ENCODE peak calls at places on chromosomes 3 and 15, in seven cellular contexts. U, Z, H, J, V, N and S are unnamed samples. For H3K4me1, the result is how much of the 10 kb centered on the place peaks cover.

GRCh38 chr15:82127581-82127980 is 81.8 kb upstream of the MEX3B start:
- DNase-seq in V (no peak), J (no peak), H (no peak), U (no peak), N (no peak), Z (no peak), S (no peak)

GRCh38 chr15:63348392-63348791 is 33.3 kb downstream of the CA12 start:
- DNase-seq in V (no peak), H (peak), N (no peak), Z (peak), J (peak), U (peak), S (peak)

GRCh38 chr3:187968883-187969580 is 184.9 kb upstream of the LPP start:
- DNase-seq in U (no peak), Z (no peak), N (no peak), J (no peak), V (peak), H (no peak), S (no peak)

GRCh38 chr3:54123538-54124196 is 1.3 kb downstream of the CACNA2D3 start:
- DNase-seq in N (no peak), H (no peak), U (no peak), J (no peak), V (no peak), Z (no peak), S (no peak)

GRCh38 chr15:85407421-85408269 is 27.2 kb downstream of the AKAP13 start:
- DNase-seq in H (peak), N (no peak), Z (no peak), V (peak), U (no peak), J (no peak), S (peak)

GRCh38 chr15:56052389-56053045 is 59.1 kb upstream of the NEDD4 start:
- DNase-seq in N (peak), U (no peak), Z (no peak), J (no peak), H (no peak), V (peak), S (no peak)

GRCh38 chr3:50655009-50655830 is 19.5 kb upstream of the DOCK3 start:
- DNase-seq in Z (peak), J (peak), V (no peak), H (no peak), N (no peak), U (no peak), S (no peak)

GRCh38 chr3:128801779-128802369 is 75.9 kb downstream of the RAB7A start:
- DNase-seq in H (no peak), U (no peak), Z (peak), J (no peak), V (no peak), N (no peak), S (no peak)

GRCh38 chr15:45163508-45163856 is 24.3 kb downstream of the SHF start:
- DNase-seq in V (no peak), J (no peak), N (no peak), U (no peak), Z (no peak), H (no peak), S (no peak)

GRCh38 chr3:128364808-128365360 is 101.8 kb downstream of the DNAJB8 start:
- DNase-seq in J (no peak), N (no peak), V (no peak), H (no peak), U (no peak), Z (peak), S (no peak)

GRCh38 chr15:73697033-73697467 is 12.9 kb downstream of the CD276 start:
- DNase-seq in U (peak), J (peak), N (peak), V (no peak), H (peak), Z (peak), S (peak)

GRCh38 chr3:15892828-15893227 is 95.0 kb upstream of the ANKRD28 start:
- DNase-seq in H (no peak), V (no peak), U (no peak), N (no peak), J (no peak), Z (no peak), S (no peak)

GRCh38 chr15:66936115-66936863 is 129.1 kb upstream of the SMAD3 start:
- DNase-seq in Z (peak), V (no peak), U (peak), N (no peak), J (no peak), H (no peak), S (no peak)

GRCh38 chr15:74723754-74724334 is 1.5 kb downstream of the CYP1A1 start:
- DNase-seq in U (peak), Z (no peak), V (peak), H (peak), J (no peak), N (peak), S (no peak)

GRCh38 chr15:100111103-100112060 is 230.4 kb downstream of the ADAMTS17 start:
- DNase-seq in N (no peak), J (peak), H (peak), U (peak), V (peak), Z (peak), S (peak)

GRCh38 chr3:27528798-27529197 is 44.6 kb upstream of the SLC4A7 start:
- DNase-seq in Z (no peak), J (no peak), N (no peak), H (no peak), U (no peak), V (no peak), S (no peak)

GRCh38 chr15:74978503-74978902 is 16.9 kb upstream of the SCAMP5 start:
- DNase-seq in Z (no peak), N (no peak), J (no peak), U (no peak), V (no peak), H (no peak), S (no peak)

GRCh38 chr3:93991286-93992030 is 11.5 kb downstream of the ARL13B start:
- DNase-seq in U (no peak), H (no peak), J (no peak), N (no peak), Z (no peak), V (no peak), S (no peak)

GRCh38 chr3:5304789-5305680 is 117.5 kb downstream of the EDEM1 start:
- DNase-seq in U (peak), N (no peak), J (no peak), Z (no peak), V (peak), H (peak), S (peak)

GRCh38 chr15:62618432-62618831 is 424.1 kb upstream of the TPM1 start:
- DNase-seq in J (no peak), V (no peak), U (no peak), H (no peak), Z (no peak), N (no peak), S (no peak)

GRCh38 chr15:81184188-81184587 is 12.5 kb upstream of the IL16 start:
- DNase-seq in V (no peak), Z (peak), U (no peak), N (no peak), J (no peak), H (no peak), S (no peak)

GRCh38 chr15:64149424-64150235 is 1.9 kb upstream of the SNX22 start:
- DNase-seq in Z (no peak), J (no peak), N (no peak), H (peak), U (no peak), V (no peak), S (no peak)

GRCh38 chr15:65189102-65189740 is 4.1 kb upstream of the CLPX start:
- DNase-seq in Z (no peak), N (no peak), V (peak), H (peak), U (peak), J (no peak), S (no peak)

GRCh38 chr3:138356666-138357409 is 8.5 kb downstream of the MRAS start:
- DNase-seq in Z (no peak), V (no peak), N (no peak), J (no peak), U (no peak), H (no peak), S (no peak)

GRCh38 chr15:67469680-67470079 is 51.3 kb upstream of the C15orf61 start:
- DNase-seq in Z (no peak), H (no peak), J (no peak), U (no peak), N (no peak), V (no peak), S (no peak)

GRCh38 chr3:190003730-190004129 is 117.0 kb downstream of the P3H2 start:
- DNase-seq in V (no peak), U (no peak), Z (no peak), H (no peak), J (no peak), N (no peak), S (no peak)

GRCh38 chr3:182937293-182938051 is 42.9 kb downstream of the DCUN1D1 start:
- DNase-seq in N (no peak), U (no peak), H (no peak), V (no peak), J (no peak), Z (no peak), S (no peak)

GRCh38 chr3:24264748-24265158 is 229.9 kb downstream of the THRB start:
- DNase-seq in V (peak), J (no peak), Z (no peak), H (no peak), U (peak), N (no peak), S (no peak)

GRCh38 chr15:82046668-82047492 is 1.1 kb upstream of the MEX3B start:
- DNase-seq in J (peak), Z (peak), U (peak), N (peak), H (peak), V (peak), S (peak)

GRCh38 chr15:93068581-93069199 is 20.3 kb downstream of the RGMA start:
- DNase-seq in J (no peak), N (no peak), U (no peak), V (no peak), Z (peak), H (no peak), S (no peak)

GRCh38 chr15:93066834-93067648 is 22.0 kb downstream of the RGMA start:
- DNase-seq in J (no peak), V (no peak), H (no peak), N (no peak), U (no peak), Z (no peak), S (no peak)

GRCh38 chr15:93065641-93066045 is 23.4 kb downstream of the RGMA start:
- DNase-seq in V (no peak), J (no peak), Z (peak), H (no peak), U (no peak), N (no peak), S (no peak)

GRCh38 chr15:93066103-93066725 is 22.8 kb downstream of the RGMA start:
- DNase-seq in U (no peak), V (no peak), N (no peak), J (no peak), H (no peak), Z (peak), S (no peak)

DNA sequence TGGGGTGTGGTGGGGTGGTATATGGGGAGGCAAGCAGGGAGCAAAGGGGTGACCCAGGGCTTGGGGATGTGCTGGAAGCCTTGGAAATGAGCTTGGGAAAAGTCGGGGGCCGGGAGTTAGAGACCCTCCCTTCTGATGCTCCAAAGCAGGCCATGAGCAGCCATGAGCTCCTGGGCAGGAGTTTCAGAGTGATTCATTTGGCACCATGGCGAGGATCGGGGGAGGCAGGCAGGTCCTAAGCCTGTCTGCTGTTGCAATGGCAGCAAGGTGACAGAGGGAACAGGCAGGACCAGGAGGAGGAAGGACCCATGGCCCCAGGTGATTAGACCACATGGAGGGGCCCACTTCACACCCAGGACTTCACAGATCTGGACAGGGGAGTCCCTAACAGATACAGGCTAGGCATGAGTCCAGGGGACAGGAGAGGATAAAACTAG is 21.3 kb downstream of the RGMA start:
- DNase-seq in J (no peak), U (no peak), N (no peak), H (no peak), Z (peak), V (no peak), S (peak)
- H3K4me1 ChIP-seq in J (under half), U (under half), N (under half), H (under half), Z (half or more), V (under half), S (under half)

GRCh38 chr3:18500322-18500721 is 75.2 kb upstream of the SATB1 start:
- DNase-seq in V (no peak), J (no peak), H (no peak), N (no peak), Z (no peak), U (no peak), S (no peak)

GRCh38 chr3:18499256-18499655 is 74.1 kb upstream of the SATB1 start:
- DNase-seq in Z (no peak), H (no peak), U (no peak), J (no peak), V (no peak), N (peak), S (no peak)

GRCh38 chr3:18501679-18502343 is 76.7 kb upstream of the SATB1 start:
- DNase-seq in U (no peak), N (no peak), Z (no peak), J (no peak), H (no peak), V (no peak), S (no peak)

GRCh38 chr3:18507333-18507732 is 82.2 kb upstream of the SATB1 start:
- DNase-seq in N (no peak), J (no peak), U (no peak), V (no peak), H (no peak), Z (no peak), S (no peak)

DNA sequence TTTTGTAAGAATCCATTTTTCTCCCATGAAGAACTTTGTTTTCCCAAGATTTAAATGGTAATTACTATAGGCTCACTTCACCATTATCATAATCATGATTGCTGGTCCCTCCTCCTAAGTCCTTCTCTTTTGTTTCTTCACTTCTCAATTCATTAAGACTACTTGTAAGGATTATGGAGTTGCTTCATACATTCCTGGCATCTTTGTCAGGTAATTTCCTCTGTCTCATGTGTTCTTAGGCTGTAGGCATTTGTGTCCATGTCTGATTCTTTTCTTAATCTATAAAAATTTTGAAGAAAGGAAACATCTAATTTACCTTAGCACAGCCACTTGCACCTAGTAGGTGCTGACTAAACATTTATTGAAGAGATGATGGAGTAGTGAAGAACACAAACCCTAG is 79.9 kb upstream of the SATB1 start:
- DNase-seq in U (no peak), Z (no peak), J (no peak), V (no peak), H (no peak), N (no peak), S (no peak)
- H3K4me3 ChIP-seq in U (no peak), Z (no peak), J (no peak), V (no peak), H (no peak), N (no peak), S (no peak)

DNA sequence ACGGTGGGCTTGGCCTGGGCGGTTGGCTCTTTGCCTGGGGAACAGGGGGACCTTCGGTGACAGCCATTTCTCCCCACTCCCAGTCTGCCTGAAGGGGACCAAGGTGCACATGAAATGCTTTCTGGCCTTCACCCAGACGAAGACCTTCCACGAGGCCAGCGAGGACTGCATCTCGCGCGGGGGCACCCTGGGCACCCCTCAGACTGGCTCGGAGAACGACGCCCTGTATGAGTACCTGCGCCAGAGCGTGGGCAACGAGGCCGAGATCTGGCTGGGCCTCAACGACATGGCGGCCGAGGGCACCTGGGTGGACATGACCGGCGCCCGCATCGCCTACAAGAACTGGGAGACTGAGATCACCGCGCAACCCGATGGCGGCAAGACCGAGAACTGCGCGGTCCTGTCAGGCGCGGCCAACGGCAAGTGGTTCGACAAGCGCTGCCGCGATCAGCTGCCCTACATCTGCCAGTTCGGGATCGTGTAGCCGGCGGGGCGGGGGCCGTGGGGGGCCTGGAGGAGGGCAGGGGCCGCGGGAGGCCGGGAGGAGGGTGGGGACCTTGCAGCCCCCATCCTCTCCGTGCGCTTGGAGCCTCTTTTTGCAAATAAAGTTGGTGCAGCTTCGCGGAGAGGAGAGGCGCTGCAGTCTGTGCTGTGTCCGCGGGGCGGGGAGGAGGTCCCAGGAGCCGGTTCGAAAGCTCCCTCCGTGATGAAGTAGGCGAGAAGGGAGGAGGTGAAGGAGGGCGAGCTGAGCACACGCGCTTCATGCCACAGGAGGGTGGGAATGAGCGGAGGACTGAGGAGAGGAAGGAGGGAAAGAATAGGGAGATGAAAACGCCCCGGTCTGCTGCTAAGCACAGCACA is 9.6 kb downstream of the CLEC3B start:
- DNase-seq in J (peak), Z (peak), N (no peak), U (no peak), H (peak), V (no peak), S (no peak)
- H3K4me1 ChIP-seq in J (under half), Z (under half), N (under half), U (under half), H (under half), V (under half), S (under half)

GRCh38 chr3:120741320-120741719 is 996 bp downstream of the RABL3 start:
- DNase-seq in H (no peak), V (no peak), J (no peak), U (no peak), Z (no peak), N (no peak), S (no peak)
- H3K4me3 ChIP-seq in H (peak), V (peak), J (peak), U (peak), Z (peak), N (peak), S (peak)

DNA sequence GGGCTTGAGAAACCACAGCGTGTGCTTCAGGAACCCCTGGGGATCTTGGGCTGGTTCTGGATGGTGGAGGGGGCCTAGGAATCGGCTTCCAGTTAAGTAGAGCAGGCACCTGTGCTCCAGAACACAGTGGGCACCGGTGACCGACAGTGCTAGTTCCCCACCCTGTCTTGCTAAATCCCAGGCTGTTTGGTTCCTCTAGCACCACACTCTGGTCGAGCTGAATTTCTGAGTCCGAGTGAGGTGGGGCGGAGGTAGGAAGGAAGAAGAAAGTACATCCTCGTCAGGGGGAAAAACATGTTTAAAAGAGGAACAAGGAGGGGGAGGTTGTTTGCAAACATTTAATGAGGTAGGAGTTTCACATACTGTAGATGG is 29.1 kb downstream of the SLC6A6 start:
- DNase-seq in Z (no peak), U (no peak), N (no peak), J (no peak), V (no peak), H (no peak), S (no peak)
- H3K4me1 ChIP-seq in Z (half or more), U (under half), N (half or more), J (half or more), V (half or more), H (under half), S (under half)

DNA sequence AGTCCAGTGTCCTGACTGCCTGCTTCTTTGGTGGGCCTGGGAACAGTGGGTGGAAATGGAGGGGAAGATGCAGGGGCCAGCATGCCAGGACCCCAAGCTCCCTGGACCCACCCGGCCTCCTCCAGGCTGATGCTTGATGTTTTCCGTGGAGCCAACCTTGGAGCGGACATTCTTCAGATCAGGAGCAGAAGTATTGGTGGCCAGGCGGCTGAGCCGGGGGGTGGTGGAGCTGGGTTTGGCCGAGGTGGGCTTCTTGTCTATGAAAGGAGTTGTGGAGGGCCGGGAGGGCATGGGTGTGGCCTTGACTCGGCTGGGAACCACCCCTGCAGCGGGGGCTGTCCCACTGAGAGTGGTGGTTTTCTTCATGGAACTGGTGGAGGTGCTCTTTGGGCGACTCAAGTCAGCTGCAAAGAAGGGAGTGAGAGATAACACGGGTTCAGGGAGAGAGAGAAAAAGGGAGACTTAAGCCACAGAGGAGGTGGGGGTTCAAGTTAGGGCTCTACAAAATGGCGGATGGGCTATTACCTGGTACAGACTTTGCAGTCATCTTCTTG is 67.8 kb downstream of the DHX30 start:
- DNase-seq in J (no peak), V (no peak), H (no peak), U (no peak), N (no peak), Z (peak), S (no peak)
- H3K4me3 ChIP-seq in J (no peak), V (no peak), H (no peak), U (no peak), N (no peak), Z (no peak), S (no peak)

GRCh38 chr3:144380832-144381231 is 409.2 kb downstream of the DIPK2A start:
- DNase-seq in U (no peak), J (no peak), Z (no peak), V (no peak), H (no peak), N (no peak), S (no peak)
- H3K4me1 ChIP-seq in U (under half), J (under half), Z (under half), V (under half), H (under half), N (under half), S (under half)

DNA sequence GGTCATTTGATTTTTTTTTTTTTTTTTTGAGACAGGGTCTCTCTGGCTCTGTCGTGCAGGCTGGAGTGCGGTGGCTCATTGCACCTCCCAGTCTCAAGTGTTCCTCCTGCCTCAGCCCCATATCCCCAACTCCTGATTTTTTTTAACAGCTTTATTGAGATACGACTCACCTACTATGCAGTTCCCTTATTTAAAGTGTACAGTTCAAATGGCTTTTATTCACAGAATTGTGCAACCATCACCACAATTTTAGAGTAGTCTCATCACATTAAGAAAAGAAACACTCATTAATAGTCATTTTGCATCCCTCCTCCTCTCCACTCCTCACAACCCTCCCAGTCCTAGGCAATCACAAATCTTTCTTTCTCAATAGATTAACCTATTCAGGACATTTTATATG is 1.9 kb upstream of the TRA2B start:
- DNase-seq in V (no peak), H (no peak), N (no peak), J (no peak), Z (no peak), U (no peak), S (no peak)
- H3K4me3 ChIP-seq in V (no peak), H (no peak), N (no peak), J (no peak), Z (no peak), U (no peak), S (no peak)